ENCODE peak calls at places on chromosomes 13 and 19, in ten cellular contexts. B, S, R, D, J, U, X, Z, M and P are unnamed samples. For H3K4me1, the result is how much of the 10 kb centered on the place peaks cover.

GRCh38 chr13:100602472-100603142 is 14.0 kb upstream of the GGACT start:
- DNase-seq in B (no peak), S (no peak), R (no peak), D (no peak), J (no peak), U (no peak), X (no peak), Z (no peak), M (no peak), P (no peak)

GRCh38 chr19:56707821-56708220 is 36.3 kb upstream of the ZNF835 start:
- DNase-seq in B (no peak), S (no peak), R (no peak), D (no peak), J (no peak), U (no peak), X (no peak), Z (no peak), M (no peak), P (no peak)

GRCh38 chr19:8577247-8577646 is at the start of gene MYO1F:
- DNase-seq in B (peak), S (no peak), R (no peak), D (no peak), J (peak), U (no peak), X (peak), Z (peak), M (no peak), P (no peak)

GRCh38 chr13:59532405-59532804 is 631.3 kb downstream of the DIAPH3 start:
- DNase-seq in B (no peak), S (no peak), R (no peak), D (no peak), J (no peak), U (no peak), X (no peak), Z (no peak), M (no peak), P (no peak)

GRCh38 chr13:71831716-71832115 is 35.3 kb downstream of the DACH1 start:
- DNase-seq in B (no peak), S (peak), R (no peak), D (no peak), J (no peak), U (no peak), X (no peak), Z (no peak), M (peak), P (no peak)

GRCh38 chr19:30587869-30588268 is 215.7 kb downstream of the ZNF536 start:
- DNase-seq in B (no peak), S (no peak), R (no peak), D (no peak), J (no peak), U (no peak), X (no peak), Z (no peak), M (no peak), P (no peak)

GRCh38 chr13:84653915-84654534 is 771.8 kb upstream of the SLITRK1 start:
- DNase-seq in B (no peak), S (no peak), R (no peak), D (no peak), J (peak), U (peak), X (no peak), Z (no peak), M (no peak), P (no peak)

GRCh38 chr19:16226878-16227836 is 29.4 kb downstream of the AP1M1 start:
- DNase-seq in B (no peak), S (no peak), R (no peak), D (no peak), J (no peak), U (no peak), X (no peak), Z (no peak), M (no peak), P (no peak)

GRCh38 chr19:7515091-7515470 is 822 bp upstream of the ZNF358 start:
- DNase-seq in B (no peak), S (no peak), R (no peak), D (peak), J (no peak), U (no peak), X (peak), Z (no peak), M (no peak), P (no peak)

GRCh38 chr19:35860436-35860817 is 3.7 kb downstream of the KIRREL2 start:
- DNase-seq in B (no peak), S (no peak), R (no peak), D (no peak), J (no peak), U (no peak), X (no peak), Z (peak), M (peak), P (no peak)

GRCh38 chr19:42412223-42412622 is 15.0 kb downstream of the LIPE start:
- DNase-seq in B (no peak), S (peak), R (no peak), D (no peak), J (no peak), U (peak), X (peak), Z (no peak), M (peak), P (no peak)

GRCh38 chr19:9917322-9917721 is 19.0 kb downstream of the OLFM2 start:
- DNase-seq in B (no peak), S (peak), R (no peak), D (peak), J (no peak), U (peak), X (no peak), Z (no peak), M (peak), P (peak)

GRCh38 chr19:12665281-12665573 is 1.3 kb downstream of the MAN2B1 start:
- DNase-seq in B (no peak), S (no peak), R (no peak), D (no peak), J (peak), U (no peak), X (peak), Z (peak), M (no peak), P (no peak)

GRCh38 chr19:49058592-49058991 is 1.0 kb upstream of the CGB7 start:
- DNase-seq in B (no peak), S (peak), R (no peak), D (no peak), J (no peak), U (no peak), X (no peak), Z (no peak), M (peak), P (peak)

GRCh38 chr19:54178581-54179261 is 5.8 kb upstream of the TMC4 start:
- DNase-seq in B (peak), S (peak), R (no peak), D (no peak), J (no peak), U (no peak), X (no peak), Z (no peak), M (peak), P (peak)

GRCh38 chr13:28922341-28922740 is 102.2 kb downstream of the MTUS2 start:
- DNase-seq in B (no peak), S (no peak), R (no peak), D (no peak), J (no peak), U (no peak), X (no peak), Z (no peak), M (no peak), P (no peak)

GRCh38 chr13:110137677-110138008 is 169.3 kb downstream of the COL4A1 start:
- DNase-seq in B (no peak), S (peak), R (no peak), D (no peak), J (peak), U (peak), X (no peak), Z (peak), M (no peak), P (peak)

GRCh38 chr19:7830823-7831222 is 805 bp downstream of the EVI5L start:
- DNase-seq in B (no peak), S (no peak), R (no peak), D (no peak), J (no peak), U (no peak), X (no peak), Z (no peak), M (no peak), P (no peak)

GRCh38 chr13:110371550-110372465 is 64.7 kb downstream of the COL4A2 start:
- DNase-seq in B (no peak), S (no peak), R (no peak), D (no peak), J (no peak), U (no peak), X (no peak), Z (no peak), M (no peak), P (no peak)

GRCh38 chr13:92959790-92960189 is 266.8 kb upstream of the GPC6 start:
- DNase-seq in B (no peak), S (no peak), R (no peak), D (no peak), J (no peak), U (no peak), X (no peak), Z (no peak), M (no peak), P (no peak)

GRCh38 chr19:47446534-47447469 is 24.9 kb downstream of the SLC8A2 start:
- DNase-seq in B (peak), S (peak), R (no peak), D (no peak), J (no peak), U (peak), X (no peak), Z (peak), M (peak), P (peak)

GRCh38 chr13:37906880-37907279 is 37.3 kb upstream of the TRPC4 start:
- DNase-seq in B (no peak), S (no peak), R (no peak), D (no peak), J (no peak), U (no peak), X (no peak), Z (no peak), M (no peak), P (no peak)

GRCh38 chr13:76830805-76831204 is 55.4 kb downstream of the KCTD12 start:
- DNase-seq in B (no peak), S (no peak), R (no peak), D (no peak), J (no peak), U (no peak), X (no peak), Z (no peak), M (no peak), P (no peak)

GRCh38 chr19:53870485-53870844 is 2.8 kb downstream of the MYADM start:
- DNase-seq in B (no peak), S (peak), R (no peak), D (no peak), J (no peak), U (peak), X (peak), Z (peak), M (peak), P (no peak)

GRCh38 chr13:75432811-75433244 is 49.1 kb downstream of the TBC1D4 start:
- DNase-seq in B (no peak), S (no peak), R (no peak), D (no peak), J (no peak), U (no peak), X (no peak), Z (no peak), M (no peak), P (no peak)

GRCh38 chr13:93752506-93752905 is 525.9 kb downstream of the GPC6 start:
- DNase-seq in B (no peak), S (no peak), R (no peak), D (no peak), J (peak), U (no peak), X (no peak), Z (no peak), M (no peak), P (no peak)

GRCh38 chr13:44234566-44234965 is 139.1 kb upstream of the SERP2 start:
- DNase-seq in B (no peak), S (no peak), R (no peak), D (no peak), J (no peak), U (no peak), X (no peak), Z (no peak), M (no peak), P (no peak)

GRCh38 chr13:44231786-44232516 is 141.7 kb upstream of the SERP2 start:
- DNase-seq in B (peak), S (no peak), R (no peak), D (peak), J (no peak), U (peak), X (peak), Z (no peak), M (peak), P (no peak)

GRCh38 chr13:44230736-44231135 is 142.9 kb upstream of the SERP2 start:
- DNase-seq in B (no peak), S (no peak), R (no peak), D (no peak), J (no peak), U (no peak), X (no peak), Z (no peak), M (no peak), P (peak)

GRCh38 chr13:44230071-44230470 is 143.6 kb upstream of the SERP2 start:
- DNase-seq in B (no peak), S (no peak), R (no peak), D (no peak), J (no peak), U (no peak), X (no peak), Z (no peak), M (no peak), P (no peak)

DNA sequence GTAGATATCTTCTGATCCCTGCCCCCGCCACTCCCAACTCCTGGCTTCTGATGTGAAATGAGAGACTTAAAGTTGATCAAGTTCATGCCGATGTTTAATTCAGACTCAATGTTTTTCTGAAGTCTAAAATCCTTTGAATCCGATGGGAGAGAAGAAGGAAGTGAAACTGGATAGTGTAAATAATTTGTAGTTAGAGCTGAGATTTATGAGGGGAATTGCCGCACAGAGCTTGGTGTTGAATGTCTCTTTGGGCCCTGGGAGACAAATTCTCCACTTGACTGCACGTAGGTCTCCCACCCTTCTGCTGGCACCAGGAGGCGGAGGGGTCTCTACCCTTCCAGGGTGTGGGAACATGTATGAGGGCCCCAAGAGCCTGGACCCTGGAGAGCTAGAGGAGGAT is 140.9 kb upstream of the SERP2 start:
- DNase-seq in B (no peak), S (no peak), R (no peak), D (no peak), J (no peak), U (no peak), X (no peak), Z (no peak), M (no peak), P (no peak)
- H3K4me1 ChIP-seq in B (under half), S (under half), R (under half), D (under half), J (under half), U (under half), X (under half), Z (under half), M (under half), P (under half)

DNA sequence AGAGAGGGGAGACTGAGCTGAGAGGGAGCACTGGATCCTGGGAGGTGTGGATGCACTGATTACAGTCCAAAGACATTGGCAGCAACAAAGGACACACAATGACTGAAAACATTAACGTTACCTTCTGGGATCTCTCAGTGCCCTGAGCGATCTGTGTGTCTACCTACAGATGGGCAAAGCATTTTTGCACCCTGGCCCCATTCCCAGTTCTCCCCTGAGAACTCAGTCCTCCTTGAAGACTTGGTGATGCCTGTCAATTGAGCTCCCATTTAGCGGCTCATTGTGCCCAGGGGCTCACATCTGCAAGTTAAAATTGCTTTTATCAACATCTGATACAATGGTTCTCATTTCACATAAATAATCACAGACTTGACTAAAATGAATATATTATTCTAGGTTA is 62.5 kb downstream of the CDADC1 start:
- DNase-seq in B (no peak), S (no peak), R (no peak), D (no peak), J (no peak), U (no peak), X (no peak), Z (no peak), M (no peak), P (no peak)
- H3K4me1 ChIP-seq in B (under half), S (under half), R (under half), D (under half), J (half or more), U (under half), X (under half), Z (under half), M (under half), P (under half)

GRCh38 chr13:20902438-20903163 is at the start of gene XPO4:
- DNase-seq in B (peak), S (peak), R (peak), D (peak), J (peak), U (peak), X (peak), Z (peak), M (peak), P (peak)
- H3K4me1 ChIP-seq in B (under half), S (under half), R (under half), D (under half), J (under half), U (under half), X (under half), Z (under half), M (under half), P (under half)

GRCh38 chr19:18460313-18460712 is 22.4 kb upstream of the ISYNA1 start:
- DNase-seq in B (peak), S (no peak), R (no peak), D (peak), J (peak), U (no peak), X (peak), Z (no peak), M (no peak), P (peak)
- H3K4me1 ChIP-seq in B (under half), S (under half), R (under half), D (under half), J (half or more), U (under half), X (under half), Z (under half), M (under half), P (under half)

GRCh38 chr13:112203614-112204013 is 136.7 kb downstream of the SOX1 start:
- DNase-seq in B (no peak), S (no peak), R (no peak), D (no peak), J (no peak), U (no peak), X (no peak), Z (no peak), M (no peak), P (no peak)

GRCh38 chr13:112204881-112205327 is 138.0 kb downstream of the SOX1 start:
- DNase-seq in B (no peak), S (peak), R (no peak), D (no peak), J (peak), U (peak), X (no peak), Z (no peak), M (peak), P (no peak)

GRCh38 chr13:112204376-112204775 is 137.4 kb downstream of the SOX1 start:
- DNase-seq in B (no peak), S (peak), R (no peak), D (no peak), J (no peak), U (no peak), X (no peak), Z (no peak), M (no peak), P (no peak)

GRCh38 chr13:112207124-112207523 is 140.2 kb downstream of the SOX1 start:
- DNase-seq in B (no peak), S (peak), R (no peak), D (no peak), J (no peak), U (no peak), X (no peak), Z (no peak), M (no peak), P (no peak)

GRCh38 chr13:112205990-112206389 is 139.0 kb downstream of the SOX1 start:
- DNase-seq in B (no peak), S (no peak), R (no peak), D (no peak), J (no peak), U (no peak), X (no peak), Z (no peak), M (no peak), P (peak)
- H3K4me1 ChIP-seq in B (under half), S (half or more), R (under half), D (under half), J (under half), U (under half), X (under half), Z (under half), M (under half), P (under half)

GRCh38 chr13:41017744-41018582 is 1.2 kb downstream of the ELF1 start:
- DNase-seq in B (no peak), S (no peak), R (no peak), D (no peak), J (no peak), U (no peak), X (no peak), Z (no peak), M (no peak), P (no peak)
- H3K4me1 ChIP-seq in B (under half), S (under half), R (under half), D (under half), J (half or more), U (under half), X (under half), Z (under half), M (under half), P (under half)

DNA sequence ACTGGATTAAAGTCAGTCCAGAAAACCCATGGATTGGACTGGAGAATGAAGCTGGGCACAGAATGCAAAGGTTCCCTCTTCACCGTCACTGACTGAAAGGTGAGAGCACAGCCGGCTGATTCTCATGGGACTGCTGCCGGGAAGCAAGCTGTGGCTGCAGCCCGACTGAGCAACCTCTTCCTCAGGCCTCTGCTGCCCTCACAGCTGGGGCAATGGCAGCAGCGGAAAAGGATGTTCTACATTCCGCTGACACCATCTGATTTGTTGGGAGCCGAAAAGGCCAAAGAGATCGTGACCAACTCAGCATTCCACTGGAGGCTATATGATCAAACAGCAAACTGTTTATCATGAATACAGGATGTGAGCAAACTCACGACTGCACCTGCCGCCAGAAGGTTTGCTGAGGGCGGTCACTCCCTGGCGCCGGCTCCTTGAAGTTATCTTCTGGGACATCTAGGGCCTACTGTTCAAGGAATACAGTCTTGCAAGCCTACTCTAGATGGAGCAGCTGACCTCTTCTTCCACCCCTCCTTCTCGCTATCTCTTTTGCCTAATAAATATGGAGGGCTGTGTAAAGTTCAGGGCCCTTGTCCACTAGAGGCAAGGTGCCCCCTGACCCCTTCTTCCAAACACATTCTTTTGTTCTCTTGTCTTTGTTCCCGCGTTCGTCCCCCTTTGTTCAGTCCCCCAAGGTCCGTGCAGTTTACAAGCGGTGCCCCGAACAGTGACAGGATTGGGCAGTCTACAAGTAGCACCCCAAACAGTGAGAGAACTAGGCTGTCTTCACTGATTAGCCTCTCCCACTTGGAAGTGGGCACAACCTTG is 19.6 kb upstream of the SIGLEC6 start:
- DNase-seq in B (no peak), S (no peak), R (no peak), D (no peak), J (no peak), U (no peak), X (no peak), Z (no peak), M (no peak), P (no peak)
- H3K4me1 ChIP-seq in B (under half), S (under half), R (under half), D (under half), J (under half), U (under half), X (under half), Z (under half), M (under half), P (under half)